ENCODE peak calls at places on chromosomes 2 and 18, in eight cellular contexts. U is IMR-90, I is HCT116, H is H54, X is Peyer's patch, V is body of pancreas, R is heart left ventricle, C is GM12891. Z is an unnamed sample.

GRCh38 chr2:225337183-225337582 is 62.3 kb upstream of the NYAP2 start:
- DNase-seq in U (peak), I (no peak), H (no peak), X (no peak), V (no peak), R (no peak), C (no peak), Z (no peak)

GRCh38 chr18:59667488-59667887 is 29.7 kb downstream of the CCBE1 start:
- DNase-seq in U (no peak), I (no peak), H (no peak), X (no peak), V (no peak), R (no peak), C (no peak), Z (no peak)

GRCh38 chr18:53422896-53423295 is 801.6 kb downstream of the MBD2 start:
- DNase-seq in U (no peak), I (no peak), H (no peak), X (no peak), V (no peak), R (no peak), C (no peak), Z (no peak)

GRCh38 chr2:132479140-132479539 is 62.5 kb downstream of the GPR39 start:
- DNase-seq in U (no peak), I (no peak), H (no peak), X (no peak), V (no peak), R (no peak), C (no peak), Z (no peak)

GRCh38 chr2:193502363-193503035 is 1307.8 kb upstream of the TMEFF2 start:
- DNase-seq in U (no peak), I (no peak), H (no peak), X (no peak), V (no peak), R (no peak), C (no peak), Z (no peak)

GRCh38 chr2:60070851-60071250 is 482.6 kb downstream of the BCL11A start:
- DNase-seq in U (no peak), I (no peak), H (no peak), X (no peak), V (no peak), R (no peak), C (no peak), Z (no peak)

GRCh38 chr18:60549338-60549960 is 176.9 kb upstream of the MC4R start:
- DNase-seq in U (peak), I (peak), H (no peak), X (no peak), V (peak), R (no peak), C (no peak), Z (peak)

GRCh38 chr2:113854970-113855740 is 34.7 kb upstream of the ACTR3 start:
- DNase-seq in U (no peak), I (no peak), H (no peak), X (peak), V (peak), R (no peak), C (no peak), Z (no peak)

GRCh38 chr2:136116813-136117390 is 1.0 kb downstream of the CXCR4 start:
- DNase-seq in U (no peak), I (no peak), H (no peak), X (no peak), V (no peak), R (peak), C (peak), Z (peak)

GRCh38 chr18:11095674-11096293 is 53.6 kb downstream of the PIEZO2 start:
- DNase-seq in U (no peak), I (no peak), H (no peak), X (no peak), V (no peak), R (no peak), C (no peak), Z (no peak)

GRCh38 chr2:183868707-183869106 is 729.6 kb upstream of the ZNF804A start:
- DNase-seq in U (no peak), I (no peak), H (no peak), X (no peak), V (no peak), R (no peak), C (no peak), Z (no peak)

GRCh38 chr18:59357928-59358327 is 1.1 kb downstream of the LMAN1 start:
- DNase-seq in U (peak), I (peak), H (peak), X (no peak), V (peak), R (no peak), C (no peak), Z (peak)

GRCh38 chr18:370753-371615 is 103.1 kb upstream of the THOC1 start:
- DNase-seq in U (no peak), I (no peak), H (no peak), X (no peak), V (no peak), R (no peak), C (no peak), Z (no peak)

GRCh38 chr2:75561566-75562512 is 1.1 kb upstream of the EVA1A start:
- DNase-seq in U (peak), I (no peak), H (no peak), X (no peak), V (no peak), R (no peak), C (no peak), Z (no peak)

GRCh38 chr2:75560022-75560767 is 544 bp downstream of the EVA1A start:
- DNase-seq in U (peak), I (no peak), H (peak), X (no peak), V (peak), R (no peak), C (peak), Z (no peak)

GRCh38 chr2:75562513-75562864 is 1.8 kb upstream of the EVA1A start:
- DNase-seq in U (peak), I (no peak), H (no peak), X (no peak), V (no peak), R (no peak), C (no peak), Z (no peak)

GRCh38 chr2:75559633-75560021 is 1.1 kb downstream of the EVA1A start:
- DNase-seq in U (peak), I (no peak), H (no peak), X (no peak), V (no peak), R (no peak), C (no peak), Z (no peak)

DNA sequence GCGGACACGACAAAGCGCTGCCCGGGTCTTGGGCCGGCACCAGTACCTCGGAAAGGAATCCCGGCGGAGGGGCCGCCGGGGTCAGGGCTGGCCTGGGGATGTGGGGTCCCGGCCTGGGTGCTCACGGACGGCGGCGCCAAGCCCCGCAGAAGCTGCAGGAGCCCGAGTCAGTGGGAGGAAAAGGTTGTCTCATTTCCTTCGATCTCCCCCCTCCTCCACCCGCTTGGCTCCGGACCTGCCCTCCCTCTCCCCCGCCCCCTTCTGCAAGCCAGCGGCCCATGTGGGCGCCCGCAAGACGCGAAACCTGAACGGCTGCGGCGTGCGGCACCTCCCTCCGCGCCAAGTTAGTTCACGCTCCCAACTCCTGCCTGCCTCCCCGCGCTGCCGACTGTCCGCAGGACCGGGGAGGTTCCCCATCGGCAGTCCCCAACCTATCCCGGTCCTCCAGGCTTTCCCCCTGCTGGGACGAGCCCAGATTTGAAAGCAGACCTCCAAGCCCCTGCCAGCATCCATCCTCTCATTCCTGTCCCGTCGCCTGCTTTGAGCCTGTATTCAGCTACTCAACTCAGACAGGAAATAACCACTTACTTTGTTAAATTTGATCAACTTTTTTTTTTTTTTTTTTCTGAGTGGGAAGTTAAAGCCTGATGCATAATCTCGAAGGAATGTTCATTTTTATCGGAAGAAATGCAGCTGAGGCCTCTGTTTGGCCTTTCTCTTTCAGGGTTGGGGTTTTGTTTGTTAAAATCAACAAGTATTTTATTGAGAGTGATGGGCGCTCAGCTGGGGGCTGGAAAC is at the start of gene EVA1A:
- DNase-seq in U (peak), I (no peak), H (peak), X (no peak), V (peak), R (peak), C (peak), Z (no peak)
- TF ChIP-seq POLR2A in U (peak), I (no peak), H (peak), X (no peak), V (peak), R (no peak), C (no peak), Z (no peak)

GRCh38 chr2:237798236-237799059 is at the start of gene RBM44:
- DNase-seq in U (no peak), I (no peak), H (no peak), X (no peak), V (no peak), R (no peak), C (no peak), Z (no peak)

GRCh38 chr2:237801466-237801865 is 2.9 kb downstream of the RBM44 start:
- DNase-seq in U (no peak), I (no peak), H (no peak), X (no peak), V (no peak), R (no peak), C (no peak), Z (no peak)

GRCh38 chr2:237799060-237799428 is 465 bp downstream of the RBM44 start:
- DNase-seq in U (no peak), I (no peak), H (no peak), X (no peak), V (no peak), R (no peak), C (no peak), Z (no peak)

GRCh38 chr2:237791977-237792727 is 6.4 kb upstream of the RBM44 start:
- DNase-seq in U (peak), I (no peak), H (no peak), X (no peak), V (no peak), R (no peak), C (no peak), Z (no peak)

DNA sequence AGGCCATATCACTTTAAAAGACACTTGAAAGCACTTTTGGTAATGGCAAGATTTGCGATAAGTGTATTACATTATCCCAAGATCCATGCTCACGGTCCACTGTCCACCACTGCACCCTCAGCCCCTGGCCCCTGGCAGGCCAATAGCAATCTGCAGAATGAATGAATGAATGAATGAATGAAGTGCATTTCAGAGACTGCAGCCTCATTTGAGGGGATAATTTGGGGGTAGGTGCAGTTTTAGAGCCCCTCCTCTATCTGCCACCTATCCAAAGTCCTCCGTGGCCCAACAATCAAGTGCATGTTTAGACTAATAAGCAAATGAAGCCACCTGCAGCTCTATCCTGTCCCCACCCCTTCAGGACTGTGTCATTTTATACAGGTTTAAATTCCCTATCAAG is 1.3 kb upstream of the RBM44 start:
- DNase-seq in U (no peak), I (no peak), H (no peak), X (no peak), V (no peak), R (no peak), C (no peak), Z (no peak)
- TF ChIP-seq POLR2A in U (no peak), I (no peak), H (no peak), X (no peak), V (no peak), R (no peak), C (no peak), Z (no peak)

GRCh38 chr2:111159640-111160039 is 38.9 kb downstream of the BCL2L11 start:
- DNase-seq in U (no peak), I (no peak), H (no peak), X (no peak), V (no peak), R (no peak), C (no peak), Z (no peak)
- TF ChIP-seq POLR2A in U (no peak), I (no peak), H (no peak), X (no peak), V (no peak), R (no peak), C (no peak), Z (no peak)

GRCh38 chr18:70288851-70289328 is at the start of gene SOCS6:
- DNase-seq in U (peak), I (no peak), H (no peak), X (no peak), V (peak), R (peak), C (peak), Z (peak)
- TF ChIP-seq POLR2A in U (peak), I (peak), H (peak), X (peak), V (peak), R (peak), C (peak), Z (peak)

DNA sequence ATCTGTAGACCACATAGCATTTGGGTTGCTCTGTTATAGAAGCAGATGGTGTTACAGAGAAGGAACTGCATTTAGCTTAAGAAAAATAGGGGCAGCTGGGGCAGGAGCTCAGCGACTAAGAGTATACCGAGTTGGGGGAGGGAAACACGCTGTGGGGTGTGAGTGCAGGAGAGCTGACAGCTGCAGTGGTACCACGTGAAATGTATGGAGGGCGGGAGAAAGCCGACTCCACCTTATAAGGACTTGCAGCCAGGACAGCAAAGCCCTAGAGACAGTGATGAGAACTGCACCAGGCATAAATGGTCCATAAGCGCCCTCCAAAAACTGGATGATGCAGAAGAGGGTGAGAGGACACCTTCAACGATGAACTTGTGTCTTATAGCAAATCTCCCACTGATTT is 237.6 kb downstream of the PRKCE start:
- DNase-seq in U (peak), I (no peak), H (no peak), X (peak), V (peak), R (no peak), C (peak), Z (peak)
- TF ChIP-seq POLR2A in U (no peak), I (no peak), H (no peak), X (no peak), V (no peak), R (no peak), C (peak), Z (no peak)

GRCh38 chr18:47983946-47984345 is 53.5 kb upstream of the SMAD2 start:
- DNase-seq in U (no peak), I (no peak), H (no peak), X (no peak), V (no peak), R (no peak), C (no peak), Z (no peak)
- TF ChIP-seq POLR2A in U (no peak), I (no peak), H (no peak), X (no peak), V (no peak), R (no peak), C (no peak), Z (no peak)

GRCh38 chr2:45627911-45628310 is 16.8 kb upstream of the SRBD1 start:
- DNase-seq in U (peak), I (no peak), H (no peak), X (no peak), V (no peak), R (no peak), C (no peak), Z (no peak)

GRCh38 chr2:45626387-45627010 is 15.4 kb upstream of the SRBD1 start:
- DNase-seq in U (no peak), I (no peak), H (no peak), X (no peak), V (peak), R (no peak), C (no peak), Z (no peak)

GRCh38 chr2:45622704-45623103 is 11.6 kb upstream of the SRBD1 start:
- DNase-seq in U (no peak), I (no peak), H (no peak), X (no peak), V (no peak), R (no peak), C (no peak), Z (no peak)

GRCh38 chr2:45623120-45623519 is 12.1 kb upstream of the SRBD1 start:
- DNase-seq in U (no peak), I (no peak), H (no peak), X (no peak), V (no peak), R (no peak), C (no peak), Z (no peak)

GRCh38 chr2:45625824-45626223 is 14.8 kb upstream of the SRBD1 start:
- DNase-seq in U (no peak), I (no peak), H (no peak), X (no peak), V (no peak), R (no peak), C (no peak), Z (no peak)
- TF ChIP-seq POLR2A in U (no peak), I (no peak), H (no peak), X (no peak), V (no peak), R (no peak), C (no peak), Z (no peak)

GRCh38 chr2:95315801-95316411 is 18.8 kb downstream of the KCNIP3 start:
- DNase-seq in U (peak), I (no peak), H (peak), X (no peak), V (no peak), R (no peak), C (no peak), Z (no peak)

GRCh38 chr2:95317665-95318425 is 20.7 kb downstream of the KCNIP3 start:
- DNase-seq in U (no peak), I (no peak), H (no peak), X (no peak), V (no peak), R (no peak), C (no peak), Z (no peak)

GRCh38 chr2:95318431-95319220 is 21.5 kb downstream of the KCNIP3 start:
- DNase-seq in U (no peak), I (no peak), H (no peak), X (no peak), V (no peak), R (no peak), C (no peak), Z (no peak)

GRCh38 chr2:95316466-95317122 is 19.4 kb downstream of the KCNIP3 start:
- DNase-seq in U (peak), I (no peak), H (peak), X (no peak), V (no peak), R (no peak), C (no peak), Z (no peak)

DNA sequence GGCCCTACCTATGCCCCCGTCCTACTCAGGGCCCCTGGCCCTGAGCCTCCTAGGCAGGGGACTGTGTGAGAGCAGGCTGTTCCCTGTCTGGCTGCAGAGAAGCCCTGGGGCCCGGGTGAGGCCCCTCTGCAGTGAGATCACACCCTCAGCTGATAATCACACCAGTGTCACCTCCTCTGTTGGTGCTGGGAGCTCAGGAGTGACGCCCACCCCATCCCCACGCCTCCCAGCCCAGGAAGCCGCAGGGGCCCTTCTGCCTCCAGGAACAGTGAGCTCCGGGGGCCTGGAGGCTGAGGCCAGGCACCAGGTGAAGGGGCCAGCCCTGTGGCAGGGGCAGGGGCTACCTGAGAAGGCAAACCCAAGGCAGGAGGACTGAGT is 20.0 kb downstream of the KCNIP3 start:
- DNase-seq in U (no peak), I (no peak), H (peak), X (no peak), V (no peak), R (no peak), C (no peak), Z (no peak)
- TF ChIP-seq POLR2A in U (no peak), I (no peak), H (no peak), X (no peak), V (no peak), R (no peak), C (no peak), Z (no peak)

GRCh38 chr2:27375513-27376099 is 4.9 kb downstream of the ZNF513 start:
- DNase-seq in U (no peak), I (no peak), H (no peak), X (no peak), V (no peak), R (no peak), C (no peak), Z (no peak)

GRCh38 chr2:27372937-27373336 is 2.5 kb downstream of the SNX17 start:
- DNase-seq in U (no peak), I (no peak), H (no peak), X (no peak), V (no peak), R (no peak), C (no peak), Z (no peak)

GRCh38 chr2:27369471-27370025 is 590 bp downstream of the EIF2B4 start:
- DNase-seq in U (peak), I (no peak), H (peak), X (peak), V (peak), R (peak), C (no peak), Z (no peak)

GRCh38 chr2:27370816-27371620 is 602 bp downstream of the SNX17 start:
- DNase-seq in U (peak), I (no peak), H (no peak), X (peak), V (peak), R (peak), C (peak), Z (peak)

DNA sequence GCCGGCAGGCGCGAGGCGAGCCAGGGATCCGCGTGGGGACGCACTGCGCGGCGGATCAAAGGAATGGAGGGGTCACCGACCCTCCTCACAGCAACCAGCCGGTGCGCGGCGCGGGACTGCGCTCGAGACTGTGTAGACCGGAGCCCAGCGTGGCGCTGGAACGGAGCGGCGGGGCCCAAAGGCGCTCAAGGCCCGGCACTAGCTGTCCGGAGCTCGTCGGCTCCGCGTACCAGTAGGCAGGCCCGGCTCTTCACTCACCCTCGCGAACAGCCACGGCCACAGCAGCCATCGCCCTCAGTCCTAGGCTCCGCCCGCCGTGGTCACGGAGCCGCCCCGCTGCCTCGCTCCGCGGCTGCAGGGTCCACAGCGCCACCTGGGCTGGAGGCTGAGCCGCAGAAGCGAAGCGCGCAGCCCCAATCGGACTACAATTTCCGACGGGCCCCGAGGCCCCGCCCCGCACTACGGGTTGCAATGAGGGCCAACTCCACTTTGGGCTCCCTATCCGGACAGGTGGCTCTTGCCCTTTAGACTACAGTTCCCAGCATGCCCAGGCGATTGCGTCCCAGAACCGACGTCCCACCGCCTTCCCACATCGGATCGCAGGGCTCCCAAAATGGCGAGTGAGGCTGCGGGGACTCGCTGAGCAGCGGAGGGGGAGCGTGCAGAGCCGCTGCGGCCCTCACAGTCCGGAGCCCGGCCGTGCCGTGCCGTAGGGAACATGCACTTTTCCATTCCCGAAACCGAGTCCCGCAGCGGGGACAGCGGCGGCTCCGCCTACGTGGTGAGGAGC is at the start of the genes EIF2B4 and SNX17:
- DNase-seq in U (peak), I (peak), H (peak), X (peak), V (peak), R (peak), C (peak), Z (peak)
- TF ChIP-seq POLR2A in U (peak), I (peak), H (peak), X (peak), V (peak), R (peak), C (peak), Z (peak)

Z was measured in erythroblast.